ENCODE peak calls at places on chromosomes 6 and 20, in seven cellular contexts. G is stomach; X is LNCaP clone FGC; P is neural progenitor cell; E is heart right ventricle; T is CD4-positive, alpha-beta T cell; M is lower lobe of right lung. S is an unnamed sample.

GRCh38 chr6:32519910-32520258 is 10.2 kb downstream of the HLA-DRB5 start:
- DNase-seq in G (no peak), X (no peak), P (no peak), E (no peak), T (no peak), M (no peak), S (no peak)

GRCh38 chr6:102742033-102742432 is 1348.5 kb downstream of the GRIK2 start:
- DNase-seq in G (no peak), X (peak), P (no peak), E (no peak), T (no peak), M (no peak), S (no peak)

GRCh38 chr6:3501826-3502505 is 45.1 kb upstream of the SLC22A23 start:
- DNase-seq in G (no peak), X (no peak), P (no peak), E (no peak), T (no peak), M (no peak), S (no peak)

GRCh38 chr20:61099786-61100185 is 152.3 kb upstream of the CDH4 start:
- DNase-seq in G (no peak), X (no peak), P (no peak), E (no peak), T (no peak), M (no peak), S (no peak)

GRCh38 chr20:48574383-48574782 is 253.4 kb downstream of the PREX1 start:
- DNase-seq in G (no peak), X (no peak), P (peak), E (no peak), T (no peak), M (no peak), S (no peak)

GRCh38 chr6:129748212-129748900 is 38.4 kb upstream of the ARHGAP18 start:
- DNase-seq in G (peak), X (peak), P (no peak), E (no peak), T (peak), M (no peak), S (no peak)

GRCh38 chr6:13767121-13767794 is 47.1 kb downstream of the MCUR1 start:
- DNase-seq in G (no peak), X (no peak), P (peak), E (peak), T (peak), M (no peak), S (no peak)

GRCh38 chr20:45254867-45255266 is 503 bp upstream of the SLPI start:
- DNase-seq in G (no peak), X (no peak), P (peak), E (no peak), T (no peak), M (no peak), S (no peak)

GRCh38 chr6:14851286-14851685 is 394.6 kb upstream of the JARID2 start:
- DNase-seq in G (no peak), X (no peak), P (no peak), E (no peak), T (no peak), M (no peak), S (no peak)

GRCh38 chr20:47768016-47768953 is 17.0 kb downstream of the SULF2 start:
- DNase-seq in G (peak), X (no peak), P (no peak), E (peak), T (no peak), M (peak), S (no peak)

GRCh38 chr20:63367446-63368055 is 6.4 kb upstream of the CHRNA4 start:
- DNase-seq in G (no peak), X (no peak), P (peak), E (peak), T (no peak), M (no peak), S (no peak)

GRCh38 chr6:133973109-133973971 is 20.3 kb downstream of the TBPL1 start:
- DNase-seq in G (no peak), X (no peak), P (peak), E (no peak), T (no peak), M (no peak), S (no peak)

DNA sequence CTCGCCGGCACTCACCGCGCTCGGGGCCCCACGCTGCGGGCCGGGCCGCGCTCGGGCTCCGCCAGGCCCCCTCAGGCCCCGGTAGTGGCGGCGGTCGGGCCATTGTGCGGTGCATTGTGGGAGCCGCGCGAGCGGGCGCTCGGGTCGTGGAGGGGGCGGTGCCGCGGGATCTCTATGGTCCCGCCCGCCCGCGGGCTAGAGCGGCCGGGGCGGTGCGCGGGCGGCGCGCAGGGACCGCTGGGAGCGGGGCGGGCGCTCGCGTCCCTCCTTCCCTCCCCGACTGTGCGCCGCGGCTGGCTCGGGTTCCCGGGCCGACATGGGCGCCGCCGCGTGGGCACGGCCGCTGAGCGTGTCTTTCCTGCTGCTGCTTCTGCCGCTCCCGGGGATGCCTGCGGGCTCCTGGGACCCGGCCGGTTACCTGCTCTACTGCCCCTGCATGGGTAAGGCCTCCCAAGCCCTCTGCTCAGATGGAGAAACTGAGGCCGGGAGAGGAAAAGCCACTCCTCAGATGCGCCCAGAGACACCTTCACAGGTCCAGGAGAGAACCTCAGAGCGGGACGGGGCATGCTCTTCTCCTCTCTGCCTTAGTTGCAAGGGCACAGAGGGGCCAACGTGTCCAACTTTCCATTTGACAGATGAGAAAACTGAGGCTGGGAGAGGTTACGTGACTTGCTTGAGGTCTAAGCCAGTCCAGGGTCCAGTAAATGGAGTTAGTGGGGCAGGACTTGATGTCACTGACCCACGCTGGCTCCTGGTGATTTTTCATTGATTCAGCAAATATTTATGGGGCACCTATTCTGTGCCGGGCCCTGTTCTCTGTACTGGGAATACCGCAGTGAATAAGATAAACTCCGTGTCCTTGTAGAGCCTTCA is at the start of the genes PLAGL2 and POFUT1:
- DNase-seq in G (peak), X (peak), P (peak), E (peak), T (peak), M (peak), S (peak)
- TF ChIP-seq CTCF in G (no peak), X (peak), P (peak), E (no peak), T (no peak), M (peak), S (peak)

GRCh38 chr20:50337521-50338466 is 147.2 kb downstream of the CEBPB start:
- DNase-seq in G (no peak), X (no peak), P (no peak), E (no peak), T (no peak), M (no peak), S (no peak)

GRCh38 chr20:50336631-50337030 is 146.0 kb downstream of the CEBPB start:
- DNase-seq in G (no peak), X (no peak), P (no peak), E (no peak), T (no peak), M (no peak), S (no peak)

GRCh38 chr20:50340586-50340985 is 150.0 kb downstream of the CEBPB start:
- DNase-seq in G (no peak), X (no peak), P (no peak), E (no peak), T (no peak), M (no peak), S (no peak)

GRCh38 chr20:50339196-50339901 is 148.7 kb downstream of the CEBPB start:
- DNase-seq in G (no peak), X (no peak), P (peak), E (no peak), T (no peak), M (no peak), S (no peak)

DNA sequence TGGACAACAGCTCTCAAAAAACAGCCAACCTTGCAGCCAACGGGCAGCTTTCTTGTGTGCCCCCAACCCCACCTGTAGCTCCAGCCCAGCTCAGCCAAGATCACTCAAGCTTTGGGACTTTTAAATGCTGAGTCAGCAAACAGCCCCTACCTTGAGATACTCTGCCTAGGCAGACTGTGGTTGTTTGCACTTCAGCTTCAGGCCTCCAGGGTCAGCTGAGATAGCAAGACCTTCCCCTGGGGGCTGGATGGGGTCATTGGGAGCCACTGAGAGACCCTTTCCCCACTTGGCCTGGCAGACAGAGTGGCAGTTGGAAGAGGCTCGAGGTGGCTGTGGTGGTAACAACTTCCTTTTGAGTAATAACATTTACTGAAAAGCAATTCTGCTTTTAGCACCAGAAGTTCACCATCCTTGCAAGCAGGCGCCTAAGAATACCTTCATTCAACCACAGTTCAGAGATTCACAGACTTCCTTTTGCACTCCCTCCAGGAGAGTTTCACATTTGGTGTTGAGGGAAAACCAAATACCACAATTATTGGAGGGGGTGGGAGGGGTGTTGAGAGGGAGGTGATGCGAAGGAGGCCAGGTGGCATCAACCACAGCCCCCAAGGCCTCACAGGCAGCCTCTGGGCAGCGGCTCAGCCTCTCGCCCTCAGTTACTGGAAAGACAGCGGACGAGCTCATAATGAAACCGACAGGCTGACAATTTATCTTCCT is 148.0 kb downstream of the CEBPB start:
- DNase-seq in G (no peak), X (no peak), P (peak), E (no peak), T (no peak), M (no peak), S (no peak)
- TF ChIP-seq CTCF in G (no peak), X (no peak), P (no peak), E (no peak), T (no peak), M (no peak), S (no peak)

GRCh38 chr6:168442646-168443045 is 1.7 kb downstream of the SMOC2 start:
- DNase-seq in G (no peak), X (no peak), P (peak), E (no peak), T (no peak), M (no peak), S (peak)
- TF ChIP-seq CTCF in G (no peak), X (no peak), P (no peak), E (no peak), T (no peak), M (no peak), S (no peak)

DNA sequence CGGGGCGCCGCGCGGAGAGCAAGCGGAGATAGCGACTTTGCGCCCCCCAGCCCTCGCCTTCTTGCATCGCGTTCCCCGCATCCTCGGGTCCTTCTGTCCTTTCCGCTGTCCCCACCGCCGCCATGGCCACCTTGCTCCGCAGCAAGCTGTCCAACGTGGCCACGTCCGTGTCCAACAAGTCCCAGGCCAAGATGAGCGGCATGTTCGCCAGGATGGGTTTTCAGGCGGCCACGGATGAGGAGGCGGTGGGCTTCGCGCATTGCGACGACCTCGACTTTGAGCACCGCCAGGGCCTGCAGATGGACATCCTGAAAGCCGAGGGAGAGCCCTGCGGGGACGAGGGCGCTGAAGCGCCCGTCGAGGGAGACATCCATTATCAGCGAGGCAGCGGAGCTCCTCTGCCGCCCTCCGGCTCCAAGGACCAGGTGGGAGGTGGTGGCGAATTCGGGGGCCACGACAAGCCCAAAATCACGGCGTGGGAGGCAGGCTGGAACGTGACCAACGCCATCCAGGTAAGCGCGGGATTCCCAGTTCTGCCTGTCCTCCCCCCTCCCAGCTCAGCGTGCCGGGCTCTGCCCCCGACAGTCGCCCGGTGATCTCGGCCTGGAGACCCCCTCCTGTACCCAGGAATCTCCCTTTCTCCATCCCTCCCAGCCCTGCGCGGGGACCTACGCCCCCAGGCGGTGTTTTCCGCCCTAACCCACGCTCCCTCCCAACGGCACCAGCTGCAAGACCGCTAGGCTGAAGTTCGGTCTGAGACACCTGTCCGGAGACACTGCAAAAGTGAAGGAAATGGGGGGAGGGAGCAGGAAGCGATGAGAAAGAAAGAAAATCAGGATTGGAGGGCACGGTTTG is 544 bp downstream of the SLC32A1 start:
- DNase-seq in G (no peak), X (no peak), P (peak), E (no peak), T (no peak), M (no peak), S (no peak)
- TF ChIP-seq CTCF in G (no peak), X (no peak), P (peak), E (no peak), T (no peak), M (no peak), S (no peak)

GRCh38 chr6:72580281-72580940 is 41.5 kb upstream of the KCNQ5 start:
- DNase-seq in G (no peak), X (peak), P (peak), E (no peak), T (no peak), M (no peak), S (no peak)
- TF ChIP-seq CTCF in G (no peak), X (peak), P (peak), E (no peak), T (no peak), M (peak), S (peak)

GRCh38 chr6:127266178-127266891 is at the start of gene RNF146:
- DNase-seq in G (peak), X (peak), P (peak), E (peak), T (peak), M (peak), S (peak)
- TF ChIP-seq CTCF in G (peak), X (peak), P (peak), E (peak), T (peak), M (peak), S (peak)